ENCODE peak calls at places on chromosome 17, in ten cellular contexts. I is posterior cingulate gyrus; J is NCI-H748 treated with DMSO at 0.1 percent for 48 hours; N is GM04504; M is HCEC 1CT; S is stimulated activated CD8-positive, alpha-beta memory T cell treated with anti-CD3 and anti-CD28 coated beads, Interleukin-4, amount 100 ng/mL, for 24 hours; X is NCI-H146; V is neuronal stem cell; G is NCI-H510A; H is NCI-H1092. A is an unnamed sample.

GRCh38 chr17:54945671-54946070 is 22.8 kb downstream of the COX11 start:
- DNase-seq in X (no peak), I (no peak), J (no peak), V (no peak), H (no peak), M (no peak), G (no peak), S (no peak), N (no peak), A (no peak)

GRCh38 chr17:7499161-7499560 is 15.0 kb downstream of the POLR2A start:
- DNase-seq in H (no peak), G (no peak), I (no peak), M (no peak), J (no peak), S (no peak), V (no peak), X (no peak), N (no peak), A (no peak)

GRCh38 chr17:39863918-39864746 is at the start of gene IKZF3:
- DNase-seq in J (no peak), H (peak), N (no peak), X (peak), V (peak), I (no peak), G (peak), S (peak), M (no peak), A (peak)

GRCh38 chr17:5758651-5759050 is 174.3 kb upstream of the NLRP1 start:
- DNase-seq in I (no peak), J (no peak), S (no peak), V (no peak), H (no peak), G (no peak), N (no peak), M (no peak), X (peak), A (no peak)

GRCh38 chr17:3911271-3912053 is 4.8 kb downstream of the P2RX1 start:
- DNase-seq in N (no peak), G (no peak), M (no peak), V (no peak), S (peak), H (no peak), I (no peak), J (no peak), X (peak), A (no peak)

GRCh38 chr17:75683467-75684041 is 16.4 kb downstream of the SAP30BP start:
- DNase-seq in H (no peak), M (peak), I (no peak), G (no peak), N (no peak), X (no peak), J (no peak), V (no peak), S (no peak), A (no peak)

GRCh38 chr17:51059781-51060180 is 60.9 kb downstream of the SPAG9 start:
- DNase-seq in N (no peak), I (no peak), G (no peak), S (no peak), M (peak), H (no peak), X (no peak), V (no peak), J (no peak), A (no peak)

GRCh38 chr17:73969956-73970355 is 233.5 kb upstream of the RPL38 start:
- DNase-seq in I (no peak), X (no peak), S (no peak), V (no peak), H (no peak), J (no peak), G (no peak), N (no peak), M (no peak), A (no peak)

GRCh38 chr17:78589885-78590284 is 12.7 kb upstream of the DNAH17 start:
- DNase-seq in J (no peak), H (no peak), G (no peak), N (no peak), X (peak), M (no peak), S (no peak), I (no peak), V (no peak), A (no peak)

GRCh38 chr17:8801135-8801840 is 2.1 kb upstream of the MFSD6L start:
- DNase-seq in J (no peak), G (no peak), V (no peak), H (no peak), N (no peak), X (peak), M (no peak), I (no peak), S (no peak), A (no peak)

GRCh38 chr17:61878520-61878919 is 15.2 kb upstream of the BRIP1 start:
- DNase-seq in X (no peak), I (no peak), N (no peak), H (no peak), G (no peak), V (no peak), M (no peak), S (no peak), J (no peak), A (no peak)

GRCh38 chr17:57293077-57293476 is 36.8 kb downstream of the MSI2 start:
- DNase-seq in N (no peak), M (no peak), H (no peak), S (no peak), I (no peak), V (no peak), X (no peak), J (no peak), G (peak), A (no peak)

GRCh38 chr17:63853260-63853659 is 10.8 kb upstream of the SMARCD2 start:
- DNase-seq in G (no peak), X (no peak), I (no peak), S (no peak), J (no peak), M (no peak), N (no peak), H (no peak), V (no peak), A (no peak)

GRCh38 chr17:44587339-44587738 is 30.1 kb downstream of the FZD2 start:
- DNase-seq in X (no peak), V (no peak), M (peak), H (no peak), I (no peak), N (peak), G (no peak), S (no peak), J (no peak), A (peak)

GRCh38 chr17:79126139-79126538 is 51.5 kb downstream of the ENGASE start:
- DNase-seq in J (no peak), H (no peak), V (no peak), M (no peak), X (peak), S (no peak), N (no peak), I (no peak), G (no peak), A (no peak)

GRCh38 chr17:46818929-46819859 is 702 bp upstream of the WNT3 start:
- DNase-seq in S (no peak), M (no peak), V (peak), I (no peak), N (no peak), J (no peak), X (peak), H (no peak), G (no peak), A (no peak)

GRCh38 chr17:66959641-66960375 is 4.7 kb upstream of the CACNG4 start:
- DNase-seq in I (no peak), G (no peak), X (no peak), S (no peak), J (no peak), H (no peak), V (no peak), N (no peak), M (no peak), A (no peak)

GRCh38 chr17:29124135-29124930 is 55.9 kb downstream of the MYO18A start:
- DNase-seq in X (peak), G (peak), J (peak), M (peak), I (no peak), H (peak), N (peak), V (no peak), S (no peak), A (no peak)

GRCh38 chr17:31462261-31462660 is 70.8 kb downstream of the RAB11FIP4 start:
- DNase-seq in X (no peak), I (no peak), M (no peak), G (no peak), S (no peak), J (no peak), N (no peak), H (no peak), V (no peak), A (no peak)

GRCh38 chr17:9026741-9027140 is 5.4 kb downstream of the NTN1 start:
- DNase-seq in J (no peak), G (no peak), N (no peak), X (no peak), M (no peak), H (no peak), S (no peak), I (no peak), V (no peak), A (no peak)

GRCh38 chr17:44362964-44363612 is 565 bp downstream of the FAM171A2 start:
- DNase-seq in G (no peak), I (no peak), S (no peak), V (no peak), J (no peak), N (no peak), H (no peak), M (no peak), X (peak), A (peak)

GRCh38 chr17:72039490-72039889 is 81.3 kb upstream of the SOX9 start:
- DNase-seq in G (no peak), I (no peak), N (no peak), M (no peak), V (no peak), J (no peak), H (no peak), S (no peak), X (no peak), A (no peak)

GRCh38 chr17:50792132-50792531 is 24.8 kb upstream of the ANKRD40CL start:
- DNase-seq in J (no peak), N (no peak), H (no peak), M (no peak), X (no peak), G (no peak), I (no peak), S (no peak), V (no peak), A (no peak)

GRCh38 chr17:16449121-16449570 is 33.8 kb downstream of the TRPV2 start:
- DNase-seq in I (no peak), G (no peak), M (peak), V (no peak), X (no peak), H (no peak), S (no peak), J (no peak), N (no peak), A (no peak)

GRCh38 chr17:40558300-40558584 is 7.0 kb downstream of the CCR7 start:
- DNase-seq in V (no peak), G (no peak), S (no peak), J (no peak), N (no peak), I (no peak), H (no peak), X (no peak), M (no peak), A (no peak)

GRCh38 chr17:47840742-47841487 is at the start of gene SCRN2:
- DNase-seq in G (peak), N (peak), M (peak), I (peak), J (peak), V (peak), X (peak), S (peak), H (peak), A (peak)

GRCh38 chr17:16027708-16028584 is 28.3 kb downstream of the TTC19 start:
- DNase-seq in N (peak), M (peak), S (peak), I (no peak), V (no peak), G (no peak), H (no peak), J (no peak), X (no peak), A (no peak)

GRCh38 chr17:48441231-48441711 is 11.3 kb upstream of the SKAP1 start:
- DNase-seq in N (no peak), H (no peak), M (no peak), I (no peak), S (no peak), J (no peak), V (no peak), X (no peak), G (no peak), A (no peak)

GRCh38 chr17:65886240-65886639 is 305.7 kb downstream of the CEP112 start:
- DNase-seq in I (no peak), G (no peak), X (no peak), V (no peak), H (no peak), N (peak), M (no peak), S (no peak), J (no peak), A (no peak)

GRCh38 chr17:40121191-40121885 is 433 bp upstream of the MSL1 start:
- DNase-seq in I (peak), N (no peak), H (peak), X (peak), V (no peak), M (peak), J (peak), S (no peak), G (no peak), A (peak)

GRCh38 chr17:7383742-7384488 is 3.0 kb downstream of the TNK1 start:
- DNase-seq in X (peak), G (peak), M (no peak), V (no peak), H (peak), N (no peak), S (peak), J (peak), I (peak), A (no peak)

GRCh38 chr17:74916851-74917199 is 6.2 kb downstream of the USH1G start:
- DNase-seq in S (no peak), H (no peak), N (no peak), V (no peak), G (no peak), X (no peak), J (no peak), I (no peak), M (no peak), A (no peak)

GRCh38 chr17:10003705-10004104 is 98.6 kb upstream of the RCVRN start:
- DNase-seq in J (no peak), N (no peak), I (no peak), G (no peak), M (no peak), X (no peak), S (no peak), H (no peak), V (no peak), A (no peak)

GRCh38 chr17:9232591-9233270 is 211.4 kb downstream of the NTN1 start:
- DNase-seq in X (no peak), S (no peak), J (no peak), G (no peak), V (no peak), M (no peak), I (no peak), H (no peak), N (no peak), A (no peak)

GRCh38 chr17:35568561-35568960 is 7.9 kb upstream of the SLFN14 start:
- DNase-seq in M (peak), I (no peak), J (no peak), G (no peak), H (no peak), N (no peak), S (no peak), V (no peak), X (no peak), A (no peak)

A was measured in heart right ventricle.